ENCODE peak calls at places on chromosomes 1 and 21, in ten cellular contexts. G, S, P, R, O, Z, U, M, H and V are unnamed samples.

GRCh38 chr1:213120961-213121360 is 69.9 kb downstream of the RPS6KC1 start:
- DNase-seq in M (no peak), S (no peak), G (no peak), R (no peak), H (no peak), O (no peak), U (no peak), P (no peak), Z (no peak), V (no peak)

GRCh38 chr1:227949341-227949921 is 1.7 kb upstream of the WNT9A start:
- DNase-seq in R (no peak), Z (no peak), U (no peak), P (no peak), M (no peak), S (no peak), H (no peak), G (no peak), O (no peak), V (no peak)

GRCh38 chr1:21704055-21704660 is 35.0 kb upstream of the RAP1GAP start:
- DNase-seq in O (no peak), G (no peak), M (no peak), P (no peak), Z (no peak), S (no peak), R (no peak), H (no peak), U (no peak), V (no peak)

GRCh38 chr1:156430305-156430704 is 61.3 kb downstream of the RHBG start:
- DNase-seq in Z (no peak), S (no peak), H (no peak), R (no peak), P (no peak), O (peak), U (no peak), M (no peak), G (no peak), V (no peak)

GRCh38 chr1:156368889-156369684 is at the start of gene RHBG:
- DNase-seq in S (no peak), U (peak), R (peak), M (no peak), Z (peak), P (no peak), O (peak), G (peak), H (peak), V (peak)

GRCh38 chr1:145990249-145991097 is 5.9 kb downstream of the TXNIP start:
- DNase-seq in R (peak), Z (peak), P (no peak), G (no peak), M (no peak), O (no peak), H (no peak), S (no peak), U (no peak), V (peak)

GRCh38 chr21:41370840-41371697 is 9.2 kb downstream of the MX2 start:
- DNase-seq in O (no peak), S (no peak), R (no peak), Z (peak), M (no peak), U (no peak), P (no peak), G (no peak), H (no peak), V (peak)

GRCh38 chr1:186682721-186683120 is 2.5 kb upstream of the PTGS2 start:
- DNase-seq in U (no peak), R (no peak), G (no peak), O (no peak), P (no peak), S (peak), M (no peak), H (no peak), Z (peak), V (no peak)

GRCh38 chr21:44574457-44575306 is 1.2 kb downstream of the KRTAP10-4 start:
- DNase-seq in U (no peak), R (peak), S (no peak), G (peak), P (no peak), Z (no peak), M (no peak), H (peak), O (no peak), V (no peak)

GRCh38 chr21:41120997-41121396 is 47.0 kb upstream of the BACE2 start:
- DNase-seq in P (no peak), M (no peak), G (no peak), H (no peak), S (no peak), U (no peak), O (no peak), R (no peak), Z (no peak), V (no peak)

GRCh38 chr1:1250828-1251284 is 4.3 kb upstream of the C1QTNF12 start:
- DNase-seq in G (no peak), P (no peak), S (no peak), R (peak), U (peak), O (peak), Z (no peak), M (no peak), H (no peak), V (no peak)

GRCh38 chr1:43525995-43526394 is 4.7 kb upstream of the PTPRF start:
- DNase-seq in P (no peak), H (no peak), O (no peak), M (no peak), U (no peak), S (peak), R (no peak), Z (no peak), G (no peak), V (no peak)

GRCh38 chr1:10966233-10966632 is 46.2 kb upstream of the TARDBP start:
- DNase-seq in Z (peak), O (no peak), G (no peak), R (no peak), H (no peak), U (no peak), P (no peak), M (no peak), S (no peak), V (no peak)